ENCODE peak calls at places on chromosomes 13 and 19, in seven cellular contexts. One of them, this sample, is unnamed.

GRCh38 chr13:61695147-61695546 is 279.5 kb upstream of the PCDH20 start:
- DNase-seq in IMR-90: no peak
- DNase-seq in trophoblast cell: no peak
- DNase-seq in neuronal stem cell: no peak
- DNase-seq in H9: no peak
- DNase-seq in mesenchymal stem cell: peak
- DNase-seq in H1: no peak
- DNase-seq in this sample: no peak

GRCh38 chr19:20238025-20238623 is 71.1 kb downstream of the ZNF486 start:
- DNase-seq in trophoblast cell: peak
- DNase-seq in IMR-90: peak
- DNase-seq in neuronal stem cell: peak
- DNase-seq in mesenchymal stem cell: peak
- DNase-seq in H1: peak
- DNase-seq in H9: peak
- DNase-seq in this sample: peak

GRCh38 chr13:94707400-94708021 is 4.8 kb downstream of the SOX21 start:
- DNase-seq in trophoblast cell: no peak
- DNase-seq in IMR-90: no peak
- DNase-seq in mesenchymal stem cell: no peak
- DNase-seq in H9: peak
- DNase-seq in neuronal stem cell: no peak
- DNase-seq in H1: no peak
- DNase-seq in this sample: peak

GRCh38 chr19:8302357-8302691 is 5.8 kb downstream of the CD320 start:
- DNase-seq in mesenchymal stem cell: no peak
- DNase-seq in neuronal stem cell: no peak
- DNase-seq in H1: no peak
- DNase-seq in H9: no peak
- DNase-seq in trophoblast cell: no peak
- DNase-seq in IMR-90: no peak
- DNase-seq in this sample: no peak

GRCh38 chr13:79307866-79308298 is 98.2 kb downstream of the RBM26 start:
- DNase-seq in trophoblast cell: no peak
- DNase-seq in H9: peak
- DNase-seq in mesenchymal stem cell: no peak
- DNase-seq in IMR-90: peak
- DNase-seq in H1: no peak
- DNase-seq in neuronal stem cell: no peak
- DNase-seq in this sample: no peak

GRCh38 chr19:10194500-10195198 is at the start of gene DNMT1:
- DNase-seq in neuronal stem cell: peak
- DNase-seq in mesenchymal stem cell: peak
- DNase-seq in IMR-90: peak
- DNase-seq in H9: peak
- DNase-seq in trophoblast cell: peak
- DNase-seq in H1: peak
- DNase-seq in this sample: peak

GRCh38 chr13:75787249-75787940 is 151.3 kb downstream of the LMO7 start:
- DNase-seq in IMR-90: peak
- DNase-seq in trophoblast cell: no peak
- DNase-seq in neuronal stem cell: no peak
- DNase-seq in H9: no peak
- DNase-seq in mesenchymal stem cell: peak
- DNase-seq in H1: no peak
- DNase-seq in this sample: peak

GRCh38 chr19:55441319-55441691 is 1.8 kb downstream of the SHISA7 start:
- DNase-seq in mesenchymal stem cell: no peak
- DNase-seq in neuronal stem cell: no peak
- DNase-seq in H9: peak
- DNase-seq in IMR-90: no peak
- DNase-seq in H1: no peak
- DNase-seq in trophoblast cell: no peak
- DNase-seq in this sample: no peak

GRCh38 chr13:63107163-63107935 is 1691.7 kb upstream of the PCDH20 start:
- DNase-seq in H9: no peak
- DNase-seq in H1: no peak
- DNase-seq in trophoblast cell: no peak
- DNase-seq in neuronal stem cell: no peak
- DNase-seq in IMR-90: peak
- DNase-seq in mesenchymal stem cell: peak
- DNase-seq in this sample: no peak

GRCh38 chr13:78562237-78562889 is 41.0 kb downstream of the POU4F1 start:
- DNase-seq in neuronal stem cell: no peak
- DNase-seq in IMR-90: no peak
- DNase-seq in mesenchymal stem cell: no peak
- DNase-seq in trophoblast cell: no peak
- DNase-seq in H1: no peak
- DNase-seq in H9: no peak
- DNase-seq in this sample: no peak

GRCh38 chr13:73223372-73223781 is 164.6 kb downstream of the KLF5 start:
- DNase-seq in trophoblast cell: no peak
- DNase-seq in mesenchymal stem cell: no peak
- DNase-seq in neuronal stem cell: no peak
- DNase-seq in H9: no peak
- DNase-seq in IMR-90: no peak
- DNase-seq in H1: no peak
- DNase-seq in this sample: no peak

GRCh38 chr19:6611441-6611852 is 20.5 kb upstream of the CD70 start:
- DNase-seq in H9: no peak
- DNase-seq in IMR-90: no peak
- DNase-seq in trophoblast cell: no peak
- DNase-seq in mesenchymal stem cell: no peak
- DNase-seq in H1: no peak
- DNase-seq in neuronal stem cell: no peak
- DNase-seq in this sample: no peak

GRCh38 chr19:47839913-47840312 is 18.2 kb downstream of the CRX start:
- DNase-seq in neuronal stem cell: no peak
- DNase-seq in trophoblast cell: no peak
- DNase-seq in mesenchymal stem cell: no peak
- DNase-seq in H1: no peak
- DNase-seq in H9: peak
- DNase-seq in IMR-90: no peak
- DNase-seq in this sample: peak

GRCh38 chr19:56066152-56067023 is 54.7 kb downstream of the ZNF787 start:
- DNase-seq in trophoblast cell: peak
- DNase-seq in H1: no peak
- DNase-seq in mesenchymal stem cell: peak
- DNase-seq in neuronal stem cell: peak
- DNase-seq in IMR-90: peak
- DNase-seq in H9: peak
- DNase-seq in this sample: peak

GRCh38 chr19:49020931-49021895 is 2.9 kb downstream of the CGB3 start:
- DNase-seq in H1: no peak
- DNase-seq in trophoblast cell: no peak
- DNase-seq in IMR-90: peak
- DNase-seq in H9: no peak
- DNase-seq in neuronal stem cell: no peak
- DNase-seq in mesenchymal stem cell: peak
- DNase-seq in this sample: no peak

GRCh38 chr13:91185294-91185863 is 162.1 kb upstream of the MIR17HG start:
- DNase-seq in trophoblast cell: no peak
- DNase-seq in neuronal stem cell: no peak
- DNase-seq in mesenchymal stem cell: peak
- DNase-seq in H1: no peak
- DNase-seq in IMR-90: peak
- DNase-seq in H9: no peak
- DNase-seq in this sample: peak

GRCh38 chr19:31352296-31352781 is 3.1 kb upstream of the TSHZ3 start:
- DNase-seq in IMR-90: no peak
- DNase-seq in H1: no peak
- DNase-seq in neuronal stem cell: no peak
- DNase-seq in mesenchymal stem cell: no peak
- DNase-seq in H9: peak
- DNase-seq in trophoblast cell: no peak
- DNase-seq in this sample: peak

GRCh38 chr13:97445504-97446187 is 11.7 kb downstream of the RAP2A start:
- DNase-seq in IMR-90: no peak
- DNase-seq in H1: no peak
- DNase-seq in mesenchymal stem cell: no peak
- DNase-seq in neuronal stem cell: no peak
- DNase-seq in trophoblast cell: no peak
- DNase-seq in H9: no peak
- DNase-seq in this sample: no peak

GRCh38 chr19:34504809-34505291 is 23.3 kb downstream of the WTIP start:
- DNase-seq in trophoblast cell: no peak
- DNase-seq in H9: no peak
- DNase-seq in IMR-90: no peak
- DNase-seq in mesenchymal stem cell: no peak
- DNase-seq in H1: no peak
- DNase-seq in neuronal stem cell: no peak
- DNase-seq in this sample: no peak

GRCh38 chr13:106391271-106391670 is 144.2 kb downstream of the EFNB2 start:
- DNase-seq in H1: no peak
- DNase-seq in neuronal stem cell: no peak
- DNase-seq in trophoblast cell: peak
- DNase-seq in IMR-90: no peak
- DNase-seq in mesenchymal stem cell: no peak
- DNase-seq in H9: no peak
- DNase-seq in this sample: no peak

GRCh38 chr13:100646030-100646673 is 28.4 kb downstream of the TMTC4 start:
- DNase-seq in neuronal stem cell: no peak
- DNase-seq in IMR-90: peak
- DNase-seq in H9: no peak
- DNase-seq in H1: no peak
- DNase-seq in trophoblast cell: peak
- DNase-seq in mesenchymal stem cell: peak
- DNase-seq in this sample: peak

GRCh38 chr19:57075801-57076492 is 43.8 kb upstream of the USP29 start:
- DNase-seq in mesenchymal stem cell: no peak
- DNase-seq in H9: no peak
- DNase-seq in IMR-90: no peak
- DNase-seq in H1: no peak
- DNase-seq in neuronal stem cell: no peak
- DNase-seq in trophoblast cell: no peak
- DNase-seq in this sample: no peak
- H2BK5ac ChIP-seq in mesenchymal stem cell: no peak
- H2BK5ac ChIP-seq in H9: no peak
- H2BK5ac ChIP-seq in IMR-90: no peak
- H2BK5ac ChIP-seq in H1: no peak
- H2BK5ac ChIP-seq in neuronal stem cell: no peak
- H2BK5ac ChIP-seq in trophoblast cell: no peak
- H2BK5ac ChIP-seq in this sample: no peak

GRCh38 chr13:42667638-42668037 is 93.7 kb downstream of the TNFSF11 start:
- DNase-seq in mesenchymal stem cell: no peak
- DNase-seq in H1: no peak
- DNase-seq in IMR-90: no peak
- DNase-seq in neuronal stem cell: no peak
- DNase-seq in trophoblast cell: no peak
- DNase-seq in H9: no peak
- DNase-seq in this sample: no peak
- H3K18ac ChIP-seq in mesenchymal stem cell: no peak
- H3K18ac ChIP-seq in H1: no peak
- H3K18ac ChIP-seq in IMR-90: no peak
- H3K18ac ChIP-seq in neuronal stem cell: no peak
- H3K18ac ChIP-seq in trophoblast cell: no peak
- H3K18ac ChIP-seq in H9: no peak
- H3K18ac ChIP-seq in this sample: no peak

DNA sequence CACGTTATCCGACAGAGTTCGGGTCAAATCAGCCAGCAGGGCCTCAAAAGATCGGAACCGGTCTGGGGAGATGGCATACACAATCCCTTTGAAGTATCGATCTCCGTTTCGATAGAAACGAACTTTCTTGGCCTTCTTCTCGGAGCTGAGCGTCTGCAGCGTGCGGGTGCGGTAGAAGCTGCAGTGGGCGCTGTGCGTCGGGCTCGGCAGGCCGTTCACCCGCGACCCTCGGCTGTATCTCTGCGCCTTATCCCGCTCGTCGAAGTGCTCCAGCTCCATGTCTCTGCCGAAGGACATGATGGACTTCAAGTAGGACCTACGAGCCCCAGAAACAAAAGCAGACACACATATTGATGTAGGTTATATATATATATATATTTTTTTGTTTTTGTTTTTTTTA is 5.3 kb downstream of the DCLK1 start:
- DNase-seq in trophoblast cell: no peak
- DNase-seq in H9: no peak
- DNase-seq in H1: no peak
- DNase-seq in mesenchymal stem cell: no peak
- DNase-seq in neuronal stem cell: no peak
- DNase-seq in IMR-90: no peak
- DNase-seq in this sample: no peak
- H2BK5ac ChIP-seq in trophoblast cell: no peak
- H2BK5ac ChIP-seq in H9: no peak
- H2BK5ac ChIP-seq in H1: no peak
- H2BK5ac ChIP-seq in mesenchymal stem cell: no peak
- H2BK5ac ChIP-seq in neuronal stem cell: no peak
- H2BK5ac ChIP-seq in IMR-90: no peak
- H2BK5ac ChIP-seq in this sample: no peak

GRCh38 chr13:36131931-36132297 is 732 bp upstream of the DCLK1 start:
- DNase-seq in IMR-90: no peak
- DNase-seq in trophoblast cell: no peak
- DNase-seq in mesenchymal stem cell: no peak
- DNase-seq in H9: no peak
- DNase-seq in H1: no peak
- DNase-seq in neuronal stem cell: no peak
- DNase-seq in this sample: no peak
- H3K18ac ChIP-seq in IMR-90: no peak
- H3K18ac ChIP-seq in trophoblast cell: no peak
- H3K18ac ChIP-seq in mesenchymal stem cell: no peak
- H3K18ac ChIP-seq in H9: no peak
- H3K18ac ChIP-seq in H1: peak
- H3K18ac ChIP-seq in neuronal stem cell: no peak
- H3K18ac ChIP-seq in this sample: no peak

GRCh38 chr19:903266-903797 is 9.7 kb downstream of the R3HDM4 start:
- DNase-seq in H9: no peak
- DNase-seq in neuronal stem cell: no peak
- DNase-seq in mesenchymal stem cell: no peak
- DNase-seq in IMR-90: peak
- DNase-seq in H1: no peak
- DNase-seq in trophoblast cell: no peak
- DNase-seq in this sample: no peak

GRCh38 chr19:904545-904944 is 8.5 kb downstream of the R3HDM4 start:
- DNase-seq in neuronal stem cell: no peak
- DNase-seq in H9: no peak
- DNase-seq in IMR-90: no peak
- DNase-seq in mesenchymal stem cell: no peak
- DNase-seq in H1: no peak
- DNase-seq in trophoblast cell: no peak
- DNase-seq in this sample: no peak

GRCh38 chr19:902446-903226 is 9.4 kb downstream of the RNU6-9 start:
- DNase-seq in mesenchymal stem cell: no peak
- DNase-seq in IMR-90: no peak
- DNase-seq in neuronal stem cell: no peak
- DNase-seq in H9: no peak
- DNase-seq in H1: no peak
- DNase-seq in trophoblast cell: no peak
- DNase-seq in this sample: no peak

GRCh38 chr19:907183-907853 is 5.7 kb downstream of the R3HDM4 start:
- DNase-seq in neuronal stem cell: no peak
- DNase-seq in H1: no peak
- DNase-seq in H9: no peak
- DNase-seq in mesenchymal stem cell: no peak
- DNase-seq in IMR-90: no peak
- DNase-seq in trophoblast cell: no peak
- DNase-seq in this sample: no peak

GRCh38 chr19:906480-906879 is 6.5 kb downstream of the R3HDM4 start:
- DNase-seq in neuronal stem cell: no peak
- DNase-seq in trophoblast cell: no peak
- DNase-seq in IMR-90: no peak
- DNase-seq in mesenchymal stem cell: no peak
- DNase-seq in H1: no peak
- DNase-seq in H9: no peak
- DNase-seq in this sample: no peak
- H2BK5ac ChIP-seq in neuronal stem cell: no peak
- H2BK5ac ChIP-seq in trophoblast cell: no peak
- H2BK5ac ChIP-seq in IMR-90: no peak
- H2BK5ac ChIP-seq in mesenchymal stem cell: no peak
- H2BK5ac ChIP-seq in H1: no peak
- H2BK5ac ChIP-seq in H9: no peak
- H2BK5ac ChIP-seq in this sample: no peak

This sample was measured in mesendoderm.